ENCODE peak calls at places on chromosomes 2 and 18, in eight cellular contexts. M is HTR-8/SVneo, V is activated T-cell treated with anti-CD3 and anti-CD28 coated beads for 24 hours, R is RWPE1, B is NCI-H1092 treated with DMSO at 0.1 percent for 48 hours, L is HFFc6, Z is GM23248, P is coronary artery. N is an unnamed sample.

GRCh38 chr2:96816836-96817702 is 1.0 kb downstream of the CNNM3 start:
- DNase-seq in M (peak; percentile 34), V (no peak), R (peak; percentile 34), B (peak; percentile 29), L (no peak), Z (peak; percentile 82), P (no peak), N (no peak)

GRCh38 chr18:46070683-46071614 is 1.1 kb downstream of the PSTPIP2 start:
- DNase-seq in M (no peak), V (no peak), R (no peak), B (no peak), L (no peak), Z (no peak), P (no peak), N (no peak)

GRCh38 chr2:228846161-228846560 is 424.9 kb downstream of the PID1 start:
- DNase-seq in M (no peak), V (no peak), R (no peak), B (no peak), L (no peak), Z (no peak), P (no peak), N (no peak)

GRCh38 chr2:182426082-182426914 is 538 bp downstream of the PDE1A start:
- DNase-seq in M (no peak), V (no peak), R (no peak), B (no peak), L (peak; percentile 14), Z (peak; percentile 50), P (no peak), N (no peak)

GRCh38 chr2:216341151-216341550 is 31.1 kb downstream of the MARCHF4 start:
- DNase-seq in M (no peak), V (no peak), R (no peak), B (peak; percentile 36), L (no peak), Z (peak; percentile 74), P (no peak), N (no peak)

GRCh38 chr2:46751897-46752296 is 163.7 kb downstream of the MCFD2 start:
- DNase-seq in M (no peak), V (no peak), R (no peak), B (no peak), L (no peak), Z (no peak), P (no peak), N (no peak)

GRCh38 chr2:160952462-160952861 is 207.8 kb upstream of the TANK start:
- DNase-seq in M (no peak), V (no peak), R (no peak), B (no peak), L (no peak), Z (peak; percentile 55), P (no peak), N (no peak)

GRCh38 chr18:24208270-24209035 is 69.6 kb downstream of the CABYR start:
- DNase-seq in M (no peak), V (no peak), R (no peak), B (no peak), L (no peak), Z (peak; percentile 18), P (no peak), N (no peak)

GRCh38 chr2:197011777-197012641 is 85.5 kb upstream of the PGAP1 start:
- DNase-seq in M (peak; percentile 53), V (no peak), R (peak; percentile 38), B (peak; percentile 28), L (peak; percentile 43), Z (peak; percentile 67), P (no peak), N (no peak)

GRCh38 chr2:25341031-25341727 is 546 bp downstream of the DNMT3A start:
- DNase-seq in M (peak; percentile 51), V (no peak), R (no peak), B (no peak), L (no peak), Z (peak; percentile 39), P (no peak), N (no peak)

GRCh38 chr2:30752811-30753210 is 54.4 kb downstream of the CAPN13 start:
- DNase-seq in M (no peak), V (no peak), R (no peak), B (no peak), L (no peak), Z (no peak), P (no peak), N (no peak)

GRCh38 chr18:13542520-13542847 is 183.9 kb downstream of the FAM210A start:
- DNase-seq in M (no peak), V (no peak), R (no peak), B (no peak), L (no peak), Z (no peak), P (peak; percentile 46), N (no peak)

GRCh38 chr2:200445284-200445683 is 64.6 kb downstream of the KCTD18 start:
- DNase-seq in M (no peak), V (no peak), R (no peak), B (no peak), L (no peak), Z (no peak), P (no peak), N (no peak)

GRCh38 chr18:59079264-59079972 is 60.3 kb upstream of the SEC11C start:
- DNase-seq in M (peak; percentile 39), V (no peak), R (no peak), B (peak; percentile 83), L (no peak), Z (no peak), P (no peak), N (peak; percentile 23)

GRCh38 chr2:72920317-72921087 is 3.2 kb downstream of the EMX1 start:
- DNase-seq in M (no peak), V (no peak), R (no peak), B (peak; percentile 4), L (no peak), Z (peak; percentile 57), P (peak; percentile 59), N (no peak)

GRCh38 chr2:28294451-28294850 is 98.2 kb upstream of the FOSL2 start:
- DNase-seq in M (no peak), V (no peak), R (no peak), B (no peak), L (no peak), Z (no peak), P (no peak), N (no peak)

GRCh38 chr2:36357506-36358316 is 2.1 kb downstream of the CRIM1 start:
- DNase-seq in M (no peak), V (no peak), R (no peak), B (no peak), L (peak; percentile 76), Z (peak; percentile 91), P (peak; percentile 80), N (no peak)

GRCh38 chr2:84781942-84782716 is 98.8 kb downstream of the TRABD2A start:
- DNase-seq in M (no peak), V (peak; percentile 53), R (peak; percentile 68), B (no peak), L (no peak), Z (peak; percentile 34), P (no peak), N (peak; percentile 46)

GRCh38 chr2:124001681-124002080 is 23.4 kb upstream of the CNTNAP5 start:
- DNase-seq in M (no peak), V (no peak), R (peak; percentile 22), B (peak; percentile 70), L (no peak), Z (no peak), P (no peak), N (no peak)

GRCh38 chr2:191521608-191522208 is 156.2 kb upstream of the NABP1 start:
- DNase-seq in M (peak; percentile 41), V (no peak), R (peak; percentile 54), B (peak; percentile 13), L (peak; percentile 42), Z (peak; percentile 52), P (no peak), N (no peak)

GRCh38 chr18:54119524-54120019 is 104.9 kb downstream of the MBD2 start:
- DNase-seq in M (no peak), V (peak; percentile 11), R (peak; percentile 20), B (peak; percentile 79), L (peak; percentile 58), Z (peak; percentile 75), P (no peak), N (peak; percentile 31)

GRCh38 chr2:23689891-23690290 is 237.0 kb downstream of the ATAD2B start:
- DNase-seq in M (no peak), V (no peak), R (no peak), B (no peak), L (no peak), Z (no peak), P (no peak), N (no peak)

GRCh38 chr18:62596145-62597005 is 73.5 kb downstream of the ZCCHC2 start:
- DNase-seq in M (peak; percentile 10), V (no peak), R (no peak), B (peak; percentile 11), L (no peak), Z (peak; percentile 49), P (no peak), N (no peak)

GRCh38 chr2:191845876-191846786 is 757 bp downstream of the CAVIN2 start:
- DNase-seq in M (no peak), V (no peak), R (peak; percentile 8), B (no peak), L (no peak), Z (no peak), P (no peak), N (no peak)

GRCh38 chr2:98846041-98846440 is 90.0 kb downstream of the CRACDL start:
- DNase-seq in M (no peak), V (no peak), R (no peak), B (no peak), L (no peak), Z (peak; percentile 17), P (no peak), N (no peak)

GRCh38 chr2:234251326-234252271 is 201.1 kb downstream of the SPP2 start:
- DNase-seq in M (peak; percentile 61), V (no peak), R (peak; percentile 28), B (no peak), L (peak; percentile 97), Z (peak; percentile 96), P (no peak), N (no peak)

GRCh38 chr2:102050854-102051391 is 59.2 kb downstream of the IL1R2 start:
- DNase-seq in M (no peak), V (no peak), R (no peak), B (no peak), L (peak; percentile 63), Z (peak; percentile 76), P (peak; percentile 89), N (no peak)

GRCh38 chr2:147293958-147294824 is 550.6 kb upstream of the ACVR2A start:
- DNase-seq in M (no peak), V (no peak), R (no peak), B (no peak), L (no peak), Z (no peak), P (no peak), N (no peak)